ENCODE peak calls at places on chromosome 3, in six cellular contexts. P is left ventricle myocardium inferior, N is T-helper 1 cell, Y is EH, W is T follicular helper cell, C is HTR-8/SVneo. Q is an unnamed sample.

GRCh38 chr3:118000219-118000618 is 1034.4 kb downstream of the IGSF11 start:
- DNase-seq in P (no peak), N (no peak), Y (no peak), W (no peak), C (no peak), Q (no peak)

GRCh38 chr3:188598872-188599271 is 444.9 kb downstream of the LPP start:
- DNase-seq in P (no peak), N (no peak), Y (no peak), W (no peak), C (no peak), Q (no peak)

GRCh38 chr3:120039642-120040610 is 54.3 kb downstream of the GSK3B start:
- DNase-seq in P (no peak), N (no peak), Y (no peak), W (no peak), C (no peak), Q (no peak)

GRCh38 chr3:176274161-176274560 is 923.1 kb downstream of the TBL1XR1 start:
- DNase-seq in P (no peak), N (no peak), Y (no peak), W (no peak), C (no peak), Q (no peak)

GRCh38 chr3:176078916-176079315 is 1118.4 kb downstream of the TBL1XR1 start:
- DNase-seq in P (no peak), N (no peak), Y (peak), W (no peak), C (no peak), Q (peak)

GRCh38 chr3:128487813-128488635 is 5.0 kb downstream of the GATA2 start:
- DNase-seq in P (peak), N (no peak), Y (peak), W (no peak), C (peak), Q (peak)

GRCh38 chr3:36679384-36680200 is 84.8 kb downstream of the DCLK3 start:
- DNase-seq in P (no peak), N (no peak), Y (peak), W (no peak), C (no peak), Q (peak)

GRCh38 chr3:114221165-114221880 is 16.1 kb downstream of the ZNF80 start:
- DNase-seq in P (peak), N (peak), Y (no peak), W (peak), C (no peak), Q (no peak)

GRCh38 chr3:38039899-38040261 is 872 bp downstream of the DLEC1 start:
- DNase-seq in P (peak), N (peak), Y (peak), W (peak), C (no peak), Q (no peak)

GRCh38 chr3:5022966-5023776 is 43.9 kb downstream of the BHLHE40 start:
- DNase-seq in P (no peak), N (no peak), Y (peak), W (no peak), C (peak), Q (peak)

GRCh38 chr3:111538111-111538510 is 3.9 kb upstream of the CD96 start:
- DNase-seq in P (no peak), N (no peak), Y (peak), W (no peak), C (no peak), Q (no peak)

GRCh38 chr3:153051427-153052095 is 110.5 kb upstream of the RAP2B start:
- DNase-seq in P (no peak), N (no peak), Y (peak), W (no peak), C (peak), Q (peak)

GRCh38 chr3:119891944-119892721 is 110.2 kb downstream of the NR1I2 start:
- DNase-seq in P (no peak), N (peak), Y (peak), W (peak), C (peak), Q (peak)

GRCh38 chr3:48065035-48065434 is 48.8 kb upstream of the MAP4 start:
- DNase-seq in P (no peak), N (no peak), Y (peak), W (no peak), C (no peak), Q (no peak)

GRCh38 chr3:635393-635792 is 438.8 kb downstream of the CHL1 start:
- DNase-seq in P (no peak), N (no peak), Y (no peak), W (no peak), C (no peak), Q (no peak)

GRCh38 chr3:33139996-33140395 is 26.2 kb downstream of the CRTAP start:
- DNase-seq in P (no peak), N (no peak), Y (peak), W (no peak), C (no peak), Q (no peak)

GRCh38 chr3:1091276-1091675 is 1.5 kb upstream of the CNTN6 start:
- DNase-seq in P (no peak), N (no peak), Y (no peak), W (no peak), C (no peak), Q (no peak)

GRCh38 chr3:172391592-172392302 is 56.5 kb downstream of the GHSR start:
- DNase-seq in P (no peak), N (no peak), Y (peak), W (no peak), C (no peak), Q (peak)

Q was measured in fibroblast of the conjunctiva.